ENCODE peak calls at places on chromosomes 1 and 21, in five cellular contexts. One of them, this sample, is unnamed.
A peak's percentile ranks its signal among the peaks of the same experiment; 100 is the strongest.

GRCh38 chr1:197798492-197798891 is 23.2 kb upstream of the DENND1B start:
- DNase-seq in NAMALWA: no peak
- DNase-seq in activated CD4-positive, alpha-beta T cell treated with anti-CD3 and anti-CD28 coated beads, Interleukin-2, amount 50 U/mL, for 1 hour: no peak
- DNase-seq in stimulated activated CD8-positive, alpha-beta memory T cell treated with anti-CD3 and anti-CD28 coated beads, Interleukin-4, amount 100 ng/mL, for 24 hours: no peak
- DNase-seq in GM19239: no peak
- DNase-seq in this sample: no peak

GRCh38 chr21:38386967-38387366 is 111.3 kb downstream of the ERG start:
- DNase-seq in NAMALWA: no peak
- DNase-seq in activated CD4-positive, alpha-beta T cell treated with anti-CD3 and anti-CD28 coated beads, Interleukin-2, amount 50 U/mL, for 1 hour: no peak
- DNase-seq in stimulated activated CD8-positive, alpha-beta memory T cell treated with anti-CD3 and anti-CD28 coated beads, Interleukin-4, amount 100 ng/mL, for 24 hours: no peak
- DNase-seq in GM19239: no peak
- DNase-seq in this sample: peak; percentile 88

GRCh38 chr1:4678318-4678717 is 23.9 kb downstream of the AJAP1 start:
- DNase-seq in NAMALWA: no peak
- DNase-seq in activated CD4-positive, alpha-beta T cell treated with anti-CD3 and anti-CD28 coated beads, Interleukin-2, amount 50 U/mL, for 1 hour: no peak
- DNase-seq in stimulated activated CD8-positive, alpha-beta memory T cell treated with anti-CD3 and anti-CD28 coated beads, Interleukin-4, amount 100 ng/mL, for 24 hours: no peak
- DNase-seq in GM19239: no peak
- DNase-seq in this sample: no peak

GRCh38 chr1:68969430-68969829 is 472.5 kb upstream of the DEPDC1 start:
- DNase-seq in NAMALWA: no peak
- DNase-seq in activated CD4-positive, alpha-beta T cell treated with anti-CD3 and anti-CD28 coated beads, Interleukin-2, amount 50 U/mL, for 1 hour: no peak
- DNase-seq in stimulated activated CD8-positive, alpha-beta memory T cell treated with anti-CD3 and anti-CD28 coated beads, Interleukin-4, amount 100 ng/mL, for 24 hours: no peak
- DNase-seq in GM19239: no peak
- DNase-seq in this sample: no peak

GRCh38 chr1:23964790-23965740 is 5.4 kb downstream of the PNRC2 start:
- DNase-seq in NAMALWA: no peak
- DNase-seq in activated CD4-positive, alpha-beta T cell treated with anti-CD3 and anti-CD28 coated beads, Interleukin-2, amount 50 U/mL, for 1 hour: no peak
- DNase-seq in stimulated activated CD8-positive, alpha-beta memory T cell treated with anti-CD3 and anti-CD28 coated beads, Interleukin-4, amount 100 ng/mL, for 24 hours: no peak
- DNase-seq in GM19239: no peak
- DNase-seq in this sample: peak; percentile 71

GRCh38 chr21:33246506-33246905 is 16.8 kb downstream of the IFNAR2 start:
- DNase-seq in NAMALWA: no peak
- DNase-seq in activated CD4-positive, alpha-beta T cell treated with anti-CD3 and anti-CD28 coated beads, Interleukin-2, amount 50 U/mL, for 1 hour: no peak
- DNase-seq in stimulated activated CD8-positive, alpha-beta memory T cell treated with anti-CD3 and anti-CD28 coated beads, Interleukin-4, amount 100 ng/mL, for 24 hours: no peak
- DNase-seq in GM19239: no peak
- DNase-seq in this sample: peak; percentile 41

GRCh38 chr1:208048904-208049303 is 138.0 kb upstream of the CD34 start:
- DNase-seq in NAMALWA: no peak
- DNase-seq in activated CD4-positive, alpha-beta T cell treated with anti-CD3 and anti-CD28 coated beads, Interleukin-2, amount 50 U/mL, for 1 hour: no peak
- DNase-seq in stimulated activated CD8-positive, alpha-beta memory T cell treated with anti-CD3 and anti-CD28 coated beads, Interleukin-4, amount 100 ng/mL, for 24 hours: no peak
- DNase-seq in GM19239: no peak
- DNase-seq in this sample: peak; percentile 65

GRCh38 chr1:78038491-78038939 is 7.3 kb upstream of the GIPC2 start:
- DNase-seq in NAMALWA: no peak
- DNase-seq in activated CD4-positive, alpha-beta T cell treated with anti-CD3 and anti-CD28 coated beads, Interleukin-2, amount 50 U/mL, for 1 hour: no peak
- DNase-seq in stimulated activated CD8-positive, alpha-beta memory T cell treated with anti-CD3 and anti-CD28 coated beads, Interleukin-4, amount 100 ng/mL, for 24 hours: no peak
- DNase-seq in GM19239: no peak
- DNase-seq in this sample: no peak